ENCODE peak calls at places on chromosomes 7 and 10, in nine cellular contexts. W, S, Y, P, B, U, O, H and T are unnamed samples.

GRCh38 chr10:76736392-76736791 is 901.2 kb downstream of the KCNMA1 start:
- DNase-seq in P (no peak), W (no peak), U (no peak), Y (no peak), S (no peak), O (no peak), H (no peak), B (no peak), T (no peak)

GRCh38 chr10:100265821-100266485 is 1.5 kb downstream of the CWF19L1 start:
- DNase-seq in S (no peak), W (no peak), H (no peak), P (no peak), U (no peak), Y (no peak), B (no peak), O (no peak), T (no peak)

GRCh38 chr7:73599151-73599882 is 20.9 kb upstream of the TBL2 start:
- DNase-seq in S (no peak), W (no peak), O (no peak), U (no peak), B (no peak), Y (no peak), H (no peak), P (no peak), T (no peak)

GRCh38 chr7:105003275-105003674 is 10.7 kb upstream of the KMT2E start:
- DNase-seq in H (peak), W (peak), O (no peak), S (no peak), U (no peak), B (peak), Y (peak), P (no peak), T (peak)

GRCh38 chr7:44222074-44222473 is 21.3 kb downstream of the YKT6 start:
- DNase-seq in S (no peak), U (no peak), O (no peak), W (no peak), Y (no peak), B (no peak), P (no peak), H (no peak), T (no peak)

GRCh38 chr7:1881946-1882345 is 211.9 kb downstream of the ELFN1 start:
- DNase-seq in S (no peak), U (no peak), W (no peak), H (no peak), P (no peak), Y (no peak), B (no peak), O (no peak), T (no peak)

GRCh38 chr10:77082601-77083252 is 554.9 kb downstream of the KCNMA1 start:
- DNase-seq in Y (peak), O (no peak), S (peak), H (peak), B (no peak), P (no peak), U (no peak), W (no peak), T (no peak)

GRCh38 chr10:3363316-3364070 is 190.9 kb upstream of the PITRM1 start:
- DNase-seq in H (no peak), S (no peak), W (no peak), B (no peak), U (no peak), P (no peak), O (no peak), Y (no peak), T (no peak)

GRCh38 chr7:79403451-79403850 is 50.0 kb downstream of the MAGI2 start:
- DNase-seq in U (no peak), W (peak), S (no peak), O (no peak), H (peak), B (peak), Y (peak), P (no peak), T (no peak)

GRCh38 chr10:51389415-51390342 is 309.7 kb downstream of the CSTF2T start:
- DNase-seq in U (peak), H (peak), Y (peak), S (peak), P (no peak), O (peak), B (peak), W (peak), T (no peak)

GRCh38 chr7:134639061-134639460 is 7.6 kb upstream of the BPGM start:
- DNase-seq in P (no peak), O (no peak), S (no peak), H (no peak), Y (no peak), U (no peak), W (no peak), B (no peak), T (no peak)

GRCh38 chr10:89086801-89087513 is 96.4 kb downstream of the FAS start:
- DNase-seq in S (no peak), U (peak), Y (peak), O (no peak), B (no peak), H (peak), W (peak), P (no peak), T (no peak)

GRCh38 chr7:92904292-92905131 is 68.1 kb upstream of the CDK6 start:
- DNase-seq in U (peak), H (peak), Y (peak), P (peak), W (peak), O (peak), B (peak), S (peak), T (no peak)

GRCh38 chr10:121088524-121088923 is 237.4 kb downstream of the WDR11 start:
- DNase-seq in U (no peak), P (no peak), H (no peak), S (peak), B (no peak), W (no peak), Y (no peak), O (no peak), T (no peak)

GRCh38 chr7:139562491-139562890 is 39.0 kb downstream of the CLEC2L start:
- DNase-seq in S (no peak), P (no peak), U (no peak), Y (no peak), O (no peak), H (no peak), B (no peak), W (no peak), T (no peak)

GRCh38 chr7:2876031-2876862 is 32.1 kb upstream of the GNA12 start:
- DNase-seq in P (no peak), B (peak), Y (peak), H (no peak), O (no peak), W (peak), S (no peak), U (no peak), T (no peak)

GRCh38 chr10:52438119-52438518 is 124.0 kb downstream of the DKK1 start:
- DNase-seq in P (no peak), O (no peak), H (no peak), Y (no peak), U (no peak), B (no peak), W (no peak), S (no peak), T (no peak)

GRCh38 chr7:158943713-158944112 is 87.4 kb downstream of the DYNC2I1 start:
- DNase-seq in U (no peak), Y (no peak), P (no peak), O (no peak), W (no peak), H (no peak), S (no peak), B (no peak), T (no peak)

GRCh38 chr7:31075006-31075405 is 22.9 kb downstream of the ADCYAP1R1 start:
- DNase-seq in S (no peak), Y (no peak), O (no peak), H (no peak), B (no peak), P (no peak), W (no peak), U (no peak), T (no peak)

GRCh38 chr10:52525761-52526160 is 211.7 kb downstream of the DKK1 start:
- DNase-seq in S (no peak), P (no peak), O (no peak), U (no peak), W (peak), H (peak), B (peak), Y (peak), T (no peak)

GRCh38 chr7:150631084-150631824 is 931 bp downstream of the GIMAP6 start:
- DNase-seq in P (no peak), Y (no peak), W (no peak), U (no peak), H (no peak), O (no peak), S (no peak), B (no peak), T (no peak)

GRCh38 chr7:107998660-107999480 is 4.1 kb downstream of the LAMB1 start:
- DNase-seq in P (no peak), H (no peak), U (no peak), S (no peak), W (no peak), Y (no peak), B (no peak), O (no peak), T (no peak)

GRCh38 chr7:93626869-93627268 is 52.3 kb upstream of the CALCR start:
- DNase-seq in H (no peak), U (no peak), Y (no peak), B (no peak), P (no peak), S (peak), W (no peak), O (no peak), T (no peak)

GRCh38 chr10:23826399-23826798 is 382.5 kb upstream of the KIAA1217 start:
- DNase-seq in P (no peak), U (no peak), S (no peak), B (no peak), W (peak), H (peak), Y (no peak), O (no peak), T (no peak)

GRCh38 chr7:2843711-2844152 is 376 bp downstream of the GNA12 start:
- DNase-seq in S (peak), P (no peak), B (peak), Y (no peak), W (no peak), H (peak), U (no peak), O (peak), T (no peak)

GRCh38 chr7:128915271-128915819 is 4.8 kb upstream of the KCP start:
- DNase-seq in P (no peak), H (no peak), Y (no peak), U (no peak), W (no peak), O (no peak), B (no peak), S (no peak), T (no peak)

GRCh38 chr7:117098457-117098856 is 145.2 kb downstream of the ST7 start:
- DNase-seq in O (no peak), W (peak), B (peak), U (peak), P (no peak), Y (peak), H (peak), S (no peak), T (no peak)

GRCh38 chr7:27636326-27637006 is 26.2 kb downstream of the HIBADH start:
- DNase-seq in W (no peak), Y (peak), S (peak), U (no peak), H (peak), P (no peak), B (no peak), O (no peak), T (no peak)

GRCh38 chr7:100008525-100008924 is 6.9 kb upstream of the ZKSCAN1 start:
- DNase-seq in H (no peak), W (no peak), U (no peak), B (no peak), P (no peak), O (no peak), Y (no peak), S (no peak), T (no peak)

GRCh38 chr7:2016021-2016631 is 216.6 kb downstream of the MAD1L1 start:
- DNase-seq in S (no peak), B (no peak), O (no peak), W (no peak), H (no peak), P (no peak), U (no peak), Y (no peak), T (no peak)